ENCODE peak calls at places on chromosomes 7 and 10, in nine cellular contexts. One of them, this sample, is unnamed. For H3K4me1, the result is how much of the 10 kb centered on the place peaks cover.

GRCh38 chr10:24415455-24416169 is 206.7 kb downstream of the KIAA1217 start:
- DNase-seq in Karpas-422: no peak
- DNase-seq in SJSA1: no peak
- DNase-seq in tibial nerve: peak
- DNase-seq in fibroblast of lung: peak
- DNase-seq in transverse colon: peak
- DNase-seq in suprapubic skin: peak
- DNase-seq in A549: no peak
- DNase-seq in heart right ventricle: peak
- DNase-seq in this sample: peak

GRCh38 chr10:66329116-66329515 is 596.7 kb upstream of the LRRTM3 start:
- DNase-seq in tibial nerve: no peak
- DNase-seq in heart right ventricle: no peak
- DNase-seq in SJSA1: no peak
- DNase-seq in fibroblast of lung: no peak
- DNase-seq in transverse colon: no peak
- DNase-seq in A549: no peak
- DNase-seq in Karpas-422: no peak
- DNase-seq in suprapubic skin: no peak
- DNase-seq in this sample: no peak

GRCh38 chr10:104440221-104440620 is 86.6 kb downstream of the CFAP58 start:
- DNase-seq in SJSA1: no peak
- DNase-seq in fibroblast of lung: peak
- DNase-seq in heart right ventricle: no peak
- DNase-seq in Karpas-422: no peak
- DNase-seq in tibial nerve: no peak
- DNase-seq in A549: no peak
- DNase-seq in suprapubic skin: no peak
- DNase-seq in transverse colon: no peak
- DNase-seq in this sample: no peak

GRCh38 chr10:118808601-118809371 is 54.0 kb upstream of the CACUL1 start:
- DNase-seq in suprapubic skin: peak
- DNase-seq in tibial nerve: no peak
- DNase-seq in heart right ventricle: no peak
- DNase-seq in transverse colon: no peak
- DNase-seq in SJSA1: no peak
- DNase-seq in A549: no peak
- DNase-seq in fibroblast of lung: no peak
- DNase-seq in Karpas-422: no peak
- DNase-seq in this sample: no peak

GRCh38 chr10:86163522-86164215 is 202.9 kb downstream of the GRID1 start:
- DNase-seq in tibial nerve: no peak
- DNase-seq in transverse colon: peak
- DNase-seq in heart right ventricle: no peak
- DNase-seq in Karpas-422: no peak
- DNase-seq in A549: no peak
- DNase-seq in SJSA1: no peak
- DNase-seq in suprapubic skin: peak
- DNase-seq in fibroblast of lung: no peak
- DNase-seq in this sample: peak

GRCh38 chr10:12349628-12350166 is 350 bp downstream of the CAMK1D start:
- DNase-seq in A549: no peak
- DNase-seq in transverse colon: no peak
- DNase-seq in tibial nerve: no peak
- DNase-seq in Karpas-422: no peak
- DNase-seq in fibroblast of lung: no peak
- DNase-seq in SJSA1: no peak
- DNase-seq in suprapubic skin: no peak
- DNase-seq in heart right ventricle: no peak
- DNase-seq in this sample: no peak

GRCh38 chr7:40489844-40490602 is 355.2 kb downstream of the SUGCT start:
- DNase-seq in fibroblast of lung: no peak
- DNase-seq in transverse colon: no peak
- DNase-seq in suprapubic skin: no peak
- DNase-seq in tibial nerve: no peak
- DNase-seq in SJSA1: no peak
- DNase-seq in heart right ventricle: no peak
- DNase-seq in Karpas-422: no peak
- DNase-seq in A549: no peak
- DNase-seq in this sample: no peak

GRCh38 chr10:101292194-101293006 is 61.6 kb upstream of the BTRC start:
- DNase-seq in tibial nerve: no peak
- DNase-seq in Karpas-422: no peak
- DNase-seq in suprapubic skin: no peak
- DNase-seq in heart right ventricle: peak
- DNase-seq in transverse colon: no peak
- DNase-seq in fibroblast of lung: no peak
- DNase-seq in A549: no peak
- DNase-seq in SJSA1: no peak
- DNase-seq in this sample: no peak

GRCh38 chr10:61181832-61182231 is 237.8 kb upstream of the RHOBTB1 start:
- DNase-seq in A549: no peak
- DNase-seq in fibroblast of lung: no peak
- DNase-seq in transverse colon: no peak
- DNase-seq in heart right ventricle: no peak
- DNase-seq in Karpas-422: no peak
- DNase-seq in tibial nerve: no peak
- DNase-seq in suprapubic skin: no peak
- DNase-seq in SJSA1: no peak
- DNase-seq in this sample: no peak

GRCh38 chr7:27094304-27095049 is 1.3 kb downstream of the HOXA1 start:
- DNase-seq in SJSA1: no peak
- DNase-seq in fibroblast of lung: no peak
- DNase-seq in Karpas-422: no peak
- DNase-seq in suprapubic skin: no peak
- DNase-seq in tibial nerve: no peak
- DNase-seq in A549: no peak
- DNase-seq in transverse colon: no peak
- DNase-seq in heart right ventricle: no peak
- DNase-seq in this sample: no peak

GRCh38 chr10:26946103-26946907 is 85.5 kb upstream of the ABI1 start:
- DNase-seq in A549: no peak
- DNase-seq in Karpas-422: no peak
- DNase-seq in tibial nerve: no peak
- DNase-seq in fibroblast of lung: no peak
- DNase-seq in suprapubic skin: no peak
- DNase-seq in heart right ventricle: no peak
- DNase-seq in SJSA1: no peak
- DNase-seq in transverse colon: no peak
- DNase-seq in this sample: no peak
- H3K4me3 ChIP-seq in A549: no peak
- H3K4me3 ChIP-seq in Karpas-422: no peak
- H3K4me3 ChIP-seq in tibial nerve: no peak
- H3K4me3 ChIP-seq in fibroblast of lung: no peak
- H3K4me3 ChIP-seq in suprapubic skin: peak
- H3K4me3 ChIP-seq in heart right ventricle: no peak
- H3K4me3 ChIP-seq in SJSA1: no peak
- H3K4me3 ChIP-seq in transverse colon: no peak
- H3K4me3 ChIP-seq in this sample: no peak

DNA sequence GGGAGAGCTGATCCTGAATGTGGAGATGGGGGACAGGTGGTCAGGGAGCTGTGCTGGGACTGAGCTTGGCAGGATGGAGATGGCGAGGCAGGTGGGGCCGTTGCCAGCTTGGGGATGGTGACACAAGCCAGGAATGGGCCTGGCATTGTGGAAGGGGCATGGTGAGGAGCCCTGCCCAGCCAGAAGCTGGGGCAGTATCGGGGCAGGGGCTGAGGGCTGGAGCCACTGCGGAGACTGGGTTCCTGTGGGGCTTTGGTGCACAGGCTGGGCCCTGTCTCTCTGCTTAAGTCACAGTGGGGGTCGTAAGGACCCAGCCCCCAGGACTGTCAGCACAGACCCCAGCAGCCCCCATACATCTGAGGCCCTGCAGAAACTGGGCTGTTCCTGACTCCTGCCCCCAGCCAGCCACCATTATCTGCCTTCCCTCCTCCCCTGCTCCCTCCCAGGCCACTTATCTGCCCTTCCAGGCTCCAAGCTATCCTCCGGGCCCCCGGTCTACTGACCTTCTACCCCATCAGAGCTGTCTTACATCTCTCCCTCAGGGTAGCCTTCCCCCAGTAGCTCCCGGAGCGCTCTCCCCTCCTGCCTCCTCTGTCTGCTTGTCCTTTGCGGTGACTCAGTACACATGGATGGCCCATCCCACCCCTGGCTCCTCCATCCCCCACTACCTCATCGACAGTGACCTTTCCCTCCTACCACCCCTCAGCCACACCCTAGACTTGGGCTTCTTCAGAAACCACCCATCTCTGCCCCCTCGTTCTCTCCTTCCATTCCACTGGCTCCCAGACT is 44.2 kb downstream of the PPIF start:
- DNase-seq in fibroblast of lung: no peak
- DNase-seq in transverse colon: peak
- DNase-seq in tibial nerve: no peak
- DNase-seq in SJSA1: no peak
- DNase-seq in suprapubic skin: peak
- DNase-seq in A549: no peak
- DNase-seq in Karpas-422: no peak
- DNase-seq in heart right ventricle: peak
- DNase-seq in this sample: peak
- H3K4me1 ChIP-seq in fibroblast of lung: under half
- H3K4me1 ChIP-seq in transverse colon: under half
- H3K4me1 ChIP-seq in tibial nerve: half or more
- H3K4me1 ChIP-seq in SJSA1: under half
- H3K4me1 ChIP-seq in suprapubic skin: under half
- H3K4me1 ChIP-seq in A549: under half
- H3K4me1 ChIP-seq in Karpas-422: under half
- H3K4me1 ChIP-seq in heart right ventricle: half or more
- H3K4me1 ChIP-seq in this sample: under half

GRCh38 chr7:83166781-83167180 is 4.1 kb upstream of the PCLO start:
- DNase-seq in Karpas-422: no peak
- DNase-seq in SJSA1: no peak
- DNase-seq in tibial nerve: no peak
- DNase-seq in suprapubic skin: no peak
- DNase-seq in transverse colon: no peak
- DNase-seq in heart right ventricle: no peak
- DNase-seq in fibroblast of lung: no peak
- DNase-seq in A549: no peak
- DNase-seq in this sample: no peak

GRCh38 chr7:83159731-83160130 is 3.0 kb downstream of the PCLO start:
- DNase-seq in Karpas-422: no peak
- DNase-seq in tibial nerve: no peak
- DNase-seq in transverse colon: no peak
- DNase-seq in fibroblast of lung: no peak
- DNase-seq in heart right ventricle: no peak
- DNase-seq in suprapubic skin: no peak
- DNase-seq in A549: no peak
- DNase-seq in SJSA1: no peak
- DNase-seq in this sample: no peak

GRCh38 chr7:83161186-83161585 is 1.5 kb downstream of the PCLO start:
- DNase-seq in fibroblast of lung: no peak
- DNase-seq in A549: no peak
- DNase-seq in Karpas-422: no peak
- DNase-seq in SJSA1: no peak
- DNase-seq in transverse colon: no peak
- DNase-seq in heart right ventricle: no peak
- DNase-seq in tibial nerve: no peak
- DNase-seq in suprapubic skin: no peak
- DNase-seq in this sample: no peak

GRCh38 chr7:83162402-83163256 is at the start of gene PCLO:
- DNase-seq in SJSA1: peak
- DNase-seq in A549: peak
- DNase-seq in Karpas-422: no peak
- DNase-seq in suprapubic skin: peak
- DNase-seq in transverse colon: peak
- DNase-seq in fibroblast of lung: peak
- DNase-seq in heart right ventricle: peak
- DNase-seq in tibial nerve: no peak
- DNase-seq in this sample: no peak

DNA sequence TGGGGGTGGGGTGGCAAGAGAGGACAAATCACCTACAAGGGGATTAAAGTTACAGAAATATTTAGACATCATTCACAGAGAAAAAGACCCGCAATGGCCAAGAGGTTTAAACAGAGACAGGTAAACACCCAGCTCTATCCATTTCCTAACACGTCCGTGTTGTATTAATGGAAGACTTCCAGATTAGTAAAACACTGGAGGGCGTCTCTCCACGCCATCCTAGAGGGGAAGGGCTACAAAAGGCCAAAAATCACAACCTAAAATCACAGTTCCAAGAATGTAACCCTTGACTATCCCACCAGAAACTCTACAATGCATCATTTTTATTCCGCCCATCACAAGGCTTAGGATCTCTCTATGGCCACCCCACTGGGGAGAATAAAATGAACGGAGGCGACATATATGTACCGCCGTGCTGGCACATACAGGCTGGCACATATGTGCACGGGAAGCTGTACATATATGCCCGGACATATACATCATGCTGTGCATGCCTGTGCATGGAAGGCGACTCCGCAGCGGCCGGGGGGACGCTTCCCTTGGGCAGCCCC is 758 bp downstream of the PCLO start:
- DNase-seq in heart right ventricle: no peak
- DNase-seq in tibial nerve: no peak
- DNase-seq in Karpas-422: no peak
- DNase-seq in suprapubic skin: no peak
- DNase-seq in fibroblast of lung: no peak
- DNase-seq in SJSA1: no peak
- DNase-seq in transverse colon: no peak
- DNase-seq in A549: no peak
- DNase-seq in this sample: no peak
- H3K4me3 ChIP-seq in heart right ventricle: peak
- H3K4me3 ChIP-seq in tibial nerve: peak
- H3K4me3 ChIP-seq in Karpas-422: no peak
- H3K4me3 ChIP-seq in suprapubic skin: peak
- H3K4me3 ChIP-seq in fibroblast of lung: peak
- H3K4me3 ChIP-seq in SJSA1: peak
- H3K4me3 ChIP-seq in transverse colon: peak
- H3K4me3 ChIP-seq in A549: peak
- H3K4me3 ChIP-seq in this sample: peak

GRCh38 chr10:132453470-132453861 is 56.5 kb downstream of the PWWP2B start:
- DNase-seq in suprapubic skin: no peak
- DNase-seq in fibroblast of lung: no peak
- DNase-seq in heart right ventricle: no peak
- DNase-seq in transverse colon: no peak
- DNase-seq in SJSA1: no peak
- DNase-seq in Karpas-422: no peak
- DNase-seq in tibial nerve: no peak
- DNase-seq in A549: no peak
- DNase-seq in this sample: no peak

GRCh38 chr10:132452216-132452650 is 55.2 kb downstream of the PWWP2B start:
- DNase-seq in tibial nerve: no peak
- DNase-seq in SJSA1: no peak
- DNase-seq in Karpas-422: peak
- DNase-seq in fibroblast of lung: no peak
- DNase-seq in heart right ventricle: no peak
- DNase-seq in suprapubic skin: no peak
- DNase-seq in A549: no peak
- DNase-seq in transverse colon: peak
- DNase-seq in this sample: no peak

GRCh38 chr10:132454296-132455198 is 57.5 kb downstream of the PWWP2B start:
- DNase-seq in heart right ventricle: no peak
- DNase-seq in transverse colon: no peak
- DNase-seq in tibial nerve: no peak
- DNase-seq in suprapubic skin: no peak
- DNase-seq in fibroblast of lung: no peak
- DNase-seq in A549: no peak
- DNase-seq in SJSA1: no peak
- DNase-seq in Karpas-422: peak
- DNase-seq in this sample: no peak

GRCh38 chr10:132451506-132452215 is 54.7 kb downstream of the PWWP2B start:
- DNase-seq in suprapubic skin: no peak
- DNase-seq in heart right ventricle: no peak
- DNase-seq in A549: no peak
- DNase-seq in fibroblast of lung: no peak
- DNase-seq in SJSA1: no peak
- DNase-seq in tibial nerve: no peak
- DNase-seq in Karpas-422: no peak
- DNase-seq in transverse colon: peak
- DNase-seq in this sample: no peak

GRCh38 chr10:132452651-132453469 is 55.9 kb downstream of the PWWP2B start:
- DNase-seq in Karpas-422: peak
- DNase-seq in SJSA1: peak
- DNase-seq in fibroblast of lung: peak
- DNase-seq in suprapubic skin: no peak
- DNase-seq in A549: peak
- DNase-seq in transverse colon: peak
- DNase-seq in tibial nerve: peak
- DNase-seq in heart right ventricle: peak
- DNase-seq in this sample: peak
- H3K4me1 ChIP-seq in Karpas-422: under half
- H3K4me1 ChIP-seq in SJSA1: under half
- H3K4me1 ChIP-seq in fibroblast of lung: under half
- H3K4me1 ChIP-seq in suprapubic skin: under half
- H3K4me1 ChIP-seq in A549: under half
- H3K4me1 ChIP-seq in transverse colon: under half
- H3K4me1 ChIP-seq in tibial nerve: under half
- H3K4me1 ChIP-seq in heart right ventricle: under half
- H3K4me1 ChIP-seq in this sample: under half